ENCODE peak calls at places on chromosomes 4 and X, in nine cellular contexts. P, E, G, J, B, O, A, V and S are unnamed samples.

GRCh38 chrX:70979136-70979762 is 48.4 kb upstream of the SLC7A3 start:
- DNase-seq in P (peak; percentile 55), E (peak; percentile 0), G (no peak), J (no peak), B (no peak), O (peak; percentile 6), A (no peak), V (no peak), S (peak; percentile 3)

GRCh38 chr4:62670509-62670908 is 1470.4 kb downstream of the ADGRL3 start:
- DNase-seq in P (no peak), E (no peak), G (no peak), J (no peak), B (no peak), O (no peak), A (no peak), V (no peak), S (no peak)

GRCh38 chrX:10507181-10507580 is 113.2 kb downstream of the MID1 start:
- DNase-seq in P (peak; percentile 68), E (no peak), G (no peak), J (no peak), B (no peak), O (peak; percentile 16), A (no peak), V (no peak), S (no peak)

GRCh38 chrX:68731254-68731653 is 83.8 kb downstream of the STARD8 start:
- DNase-seq in P (no peak), E (no peak), G (no peak), J (no peak), B (no peak), O (peak; percentile 3), A (no peak), V (no peak), S (no peak)

GRCh38 chrX:17242470-17242869 is 132.5 kb upstream of the NHS start:
- DNase-seq in P (peak; percentile 55), E (peak; percentile 28), G (no peak), J (peak; percentile 59), B (no peak), O (peak; percentile 62), A (no peak), V (peak; percentile 1), S (no peak)

GRCh38 chr4:87326460-87326859 is 3.8 kb upstream of the HSD17B13 start:
- DNase-seq in P (no peak), E (no peak), G (no peak), J (no peak), B (no peak), O (no peak), A (no peak), V (no peak), S (no peak)

GRCh38 chr4:7213802-7214201 is 21.5 kb downstream of the SORCS2 start:
- DNase-seq in P (no peak), E (peak; percentile 44), G (no peak), J (no peak), B (no peak), O (no peak), A (no peak), V (no peak), S (no peak)

GRCh38 chrX:119374736-119375135 is 24.4 kb upstream of the SLC25A43 start:
- DNase-seq in P (no peak), E (peak; percentile 20), G (no peak), J (no peak), B (no peak), O (peak; percentile 5), A (no peak), V (no peak), S (no peak)

GRCh38 chrX:93422693-93423092 is 250.7 kb downstream of the NAP1L3 start:
- DNase-seq in P (peak; percentile 0), E (no peak), G (no peak), J (no peak), B (no peak), O (no peak), A (no peak), V (no peak), S (peak; percentile 4)

GRCh38 chrX:53089224-53089842 is 4.6 kb upstream of the KANTR start:
- DNase-seq in P (peak; percentile 78), E (peak; percentile 43), G (peak; percentile 29), J (no peak), B (peak; percentile 41), O (peak; percentile 49), A (peak; percentile 50), V (no peak), S (no peak)

GRCh38 chr4:86416081-86416480 is 56.2 kb upstream of the MAPK10 start:
- DNase-seq in P (no peak), E (no peak), G (no peak), J (no peak), B (no peak), O (no peak), A (no peak), V (no peak), S (no peak)

GRCh38 chr4:17884063-17884462 is 73.3 kb downstream of the NCAPG start:
- DNase-seq in P (no peak), E (no peak), G (no peak), J (no peak), B (no peak), O (no peak), A (no peak), V (no peak), S (no peak)

GRCh38 chr4:65033899-65034298 is 624.6 kb upstream of the TECRL start:
- DNase-seq in P (no peak), E (no peak), G (no peak), J (no peak), B (no peak), O (no peak), A (no peak), V (no peak), S (no peak)
- TF ChIP-seq CTCF in P (no peak), E (peak; percentile 36), G (peak; percentile 18), J (no peak), B (no peak), O (no peak), A (no peak), V (no peak), S (no peak)

GRCh38 chr4:56506110-56506705 is 617 bp downstream of the ARL9 start:
- DNase-seq in P (peak; percentile 25), E (no peak), G (no peak), J (no peak), B (no peak), O (peak; percentile 21), A (no peak), V (peak; percentile 1), S (no peak)
- H3K4me3 ChIP-seq in P (peak overlapping the region; percentile 62), E (no peak overlapping the region), G (peak overlapping the region; percentile 69), J (peak overlapping the region; percentile 52), B (peak overlapping the region; percentile 65), O (peak overlapping the region; percentile 48), A (peak overlapping the region; percentile 68), V (no peak overlapping the region), S (no peak overlapping the region)

DNA sequence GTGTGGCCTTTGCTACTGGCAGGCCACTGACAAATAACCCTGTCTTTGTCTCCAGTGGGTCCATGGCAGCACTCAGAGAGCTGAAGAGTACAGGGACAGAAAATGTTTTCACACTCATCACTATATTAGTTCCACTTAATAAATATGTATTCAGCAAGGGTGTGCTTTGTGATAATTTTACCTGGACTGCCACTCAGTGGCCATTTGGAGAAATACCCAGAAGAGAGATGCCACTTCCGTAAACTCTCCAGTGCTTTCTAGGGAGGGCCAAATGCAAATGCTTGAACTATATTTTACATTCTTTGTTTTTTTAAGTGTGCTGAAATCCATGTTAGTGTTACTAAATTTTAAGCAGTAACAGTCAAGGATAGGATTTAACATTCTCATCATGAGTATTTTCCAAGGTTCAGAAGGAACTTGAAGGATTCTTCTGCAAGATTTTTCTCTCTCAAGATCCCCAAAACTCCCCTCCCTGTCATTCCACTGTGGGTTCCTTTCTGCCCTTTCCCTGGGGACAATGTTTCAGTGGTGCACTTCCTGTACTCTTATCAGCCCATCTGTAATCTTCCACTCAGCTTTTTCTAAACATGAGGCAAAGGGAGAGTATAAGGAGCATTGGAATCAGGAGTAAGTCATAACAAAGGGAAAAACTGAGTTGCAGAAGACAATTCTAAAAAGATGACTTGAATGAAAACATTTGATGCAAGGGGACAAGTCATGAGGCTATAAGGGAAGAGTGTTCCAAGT is 46.0 kb downstream of the TFDP3 start:
- DNase-seq in P (peak; percentile 0), E (peak; percentile 19), G (no peak), J (no peak), B (no peak), O (peak; percentile 1), A (no peak), V (no peak), S (no peak)
- TF ChIP-seq CTCF in P (no peak), E (peak; percentile 85), G (peak; percentile 41), J (no peak), B (peak; percentile 43), O (peak; percentile 8), A (peak; percentile 26), V (peak; percentile 38), S (peak; percentile 7)

GRCh38 chrX:97326456-97326855 is 442.7 kb downstream of the RPA4 start:
- DNase-seq in P (no peak), E (no peak), G (no peak), J (no peak), B (no peak), O (no peak), A (no peak), V (peak; percentile 43), S (no peak)
- H3K4me3 ChIP-seq in P (no peak overlapping the region), E (no peak overlapping the region), G (no peak overlapping the region), J (no peak overlapping the region), B (no peak overlapping the region), O (no peak overlapping the region), A (no peak overlapping the region), V (no peak overlapping the region), S (no peak overlapping the region)

GRCh38 chr4:20354120-20354519 is 102.4 kb downstream of the SLIT2 start:
- DNase-seq in P (no peak), E (no peak), G (no peak), J (no peak), B (no peak), O (no peak), A (no peak), V (no peak), S (no peak)
- TF ChIP-seq CTCF in P (no peak), E (no peak), G (no peak), J (no peak), B (no peak), O (no peak), A (no peak), V (no peak), S (no peak)

GRCh38 chrX:151458824-151459223 is 61.8 kb downstream of the VMA21 start:
- DNase-seq in P (peak; percentile 0), E (no peak), G (no peak), J (no peak), B (no peak), O (no peak), A (no peak), V (no peak), S (no peak)
- H3K4me3 ChIP-seq in P (no peak overlapping the region), E (no peak overlapping the region), G (no peak overlapping the region), J (no peak overlapping the region), B (no peak overlapping the region), O (no peak overlapping the region), A (no peak overlapping the region), V (no peak overlapping the region), S (no peak overlapping the region)

GRCh38 chr4:35934370-35934981 is 309.8 kb downstream of the ARAP2 start:
- DNase-seq in P (peak; percentile 28), E (no peak), G (no peak), J (no peak), B (no peak), O (peak; percentile 14), A (no peak), V (peak; percentile 5), S (no peak)
- TF ChIP-seq CTCF in P (peak; percentile 36), E (peak; percentile 75), G (peak; percentile 58), J (no peak), B (peak; percentile 50), O (peak; percentile 16), A (peak; percentile 63), V (peak; percentile 33), S (peak; percentile 22)

GRCh38 chr4:112519689-112520597 is 4.0 kb upstream of the NEUROG2 start:
- DNase-seq in P (no peak), E (no peak), G (no peak), J (no peak), B (no peak), O (no peak), A (no peak), V (no peak), S (no peak)
- H3K4me3 ChIP-seq in P (no peak overlapping the region), E (no peak overlapping the region), G (no peak overlapping the region), J (no peak overlapping the region), B (no peak overlapping the region), O (no peak overlapping the region), A (no peak overlapping the region), V (peak overlapping the region; percentile 56), S (no peak overlapping the region)